ENCODE peak calls at places on chromosomes 13 and 19, in five cellular contexts. One of them, this sample, is unnamed.

GRCh38 chr19:55585658-55586339 is 5.2 kb upstream of the ZNF579 start:
- DNase-seq in activated CD8-positive, alpha-beta memory T cell treated with anti-CD3 and anti-CD28 coated beads, Interleukin-2, amount 50 U/mL, for 4 hours: peak; percentile 53
- DNase-seq in HFF-Myc: no peak
- DNase-seq in fibroblast of pulmonary artery: peak; percentile 79
- DNase-seq in stimulated activated CD4-positive, alpha-beta T cell treated with anti-CD3 and anti-CD28 coated beads, TNF-alpha, amount 100 ng/mL, for 24 hours: peak; percentile 41
- DNase-seq in this sample: no peak

GRCh38 chr19:16185925-16186234 is 670 bp downstream of the FAM32A start:
- DNase-seq in activated CD8-positive, alpha-beta memory T cell treated with anti-CD3 and anti-CD28 coated beads, Interleukin-2, amount 50 U/mL, for 4 hours: no peak
- DNase-seq in HFF-Myc: no peak
- DNase-seq in fibroblast of pulmonary artery: no peak
- DNase-seq in stimulated activated CD4-positive, alpha-beta T cell treated with anti-CD3 and anti-CD28 coated beads, TNF-alpha, amount 100 ng/mL, for 24 hours: no peak
- DNase-seq in this sample: peak; percentile 28

GRCh38 chr13:28494861-28495585 is at the start of gene FLT1:
- DNase-seq in activated CD8-positive, alpha-beta memory T cell treated with anti-CD3 and anti-CD28 coated beads, Interleukin-2, amount 50 U/mL, for 4 hours: peak; percentile 56
- DNase-seq in HFF-Myc: no peak
- DNase-seq in fibroblast of pulmonary artery: peak; percentile 46
- DNase-seq in stimulated activated CD4-positive, alpha-beta T cell treated with anti-CD3 and anti-CD28 coated beads, TNF-alpha, amount 100 ng/mL, for 24 hours: no peak
- DNase-seq in this sample: no peak

GRCh38 chr19:14517840-14518505 is at the start of gene DNAJB1:
- DNase-seq in activated CD8-positive, alpha-beta memory T cell treated with anti-CD3 and anti-CD28 coated beads, Interleukin-2, amount 50 U/mL, for 4 hours: peak; percentile 57
- DNase-seq in HFF-Myc: no peak
- DNase-seq in fibroblast of pulmonary artery: peak; percentile 74
- DNase-seq in stimulated activated CD4-positive, alpha-beta T cell treated with anti-CD3 and anti-CD28 coated beads, TNF-alpha, amount 100 ng/mL, for 24 hours: peak; percentile 44
- DNase-seq in this sample: peak; percentile 76

GRCh38 chr19:3700242-3701032 is at the start of gene PIP5K1C:
- DNase-seq in activated CD8-positive, alpha-beta memory T cell treated with anti-CD3 and anti-CD28 coated beads, Interleukin-2, amount 50 U/mL, for 4 hours: peak; percentile 95
- DNase-seq in HFF-Myc: no peak
- DNase-seq in fibroblast of pulmonary artery: peak; percentile 86
- DNase-seq in stimulated activated CD4-positive, alpha-beta T cell treated with anti-CD3 and anti-CD28 coated beads, TNF-alpha, amount 100 ng/mL, for 24 hours: peak; percentile 85
- DNase-seq in this sample: peak; percentile 79

GRCh38 chr19:41999878-42000208 is 5.8 kb upstream of the ATP1A3 start:
- DNase-seq in activated CD8-positive, alpha-beta memory T cell treated with anti-CD3 and anti-CD28 coated beads, Interleukin-2, amount 50 U/mL, for 4 hours: no peak
- DNase-seq in HFF-Myc: no peak
- DNase-seq in fibroblast of pulmonary artery: no peak
- DNase-seq in stimulated activated CD4-positive, alpha-beta T cell treated with anti-CD3 and anti-CD28 coated beads, TNF-alpha, amount 100 ng/mL, for 24 hours: no peak
- DNase-seq in this sample: no peak

GRCh38 chr19:17762505-17763229 is 11.4 kb downstream of the FCHO1 start:
- DNase-seq in activated CD8-positive, alpha-beta memory T cell treated with anti-CD3 and anti-CD28 coated beads, Interleukin-2, amount 50 U/mL, for 4 hours: no peak
- DNase-seq in HFF-Myc: no peak
- DNase-seq in fibroblast of pulmonary artery: peak; percentile 67
- DNase-seq in stimulated activated CD4-positive, alpha-beta T cell treated with anti-CD3 and anti-CD28 coated beads, TNF-alpha, amount 100 ng/mL, for 24 hours: no peak
- DNase-seq in this sample: peak; percentile 70

GRCh38 chr13:44271915-44272341 is 101.7 kb upstream of the SERP2 start:
- DNase-seq in activated CD8-positive, alpha-beta memory T cell treated with anti-CD3 and anti-CD28 coated beads, Interleukin-2, amount 50 U/mL, for 4 hours: no peak
- DNase-seq in HFF-Myc: no peak
- DNase-seq in fibroblast of pulmonary artery: no peak
- DNase-seq in stimulated activated CD4-positive, alpha-beta T cell treated with anti-CD3 and anti-CD28 coated beads, TNF-alpha, amount 100 ng/mL, for 24 hours: no peak
- DNase-seq in this sample: no peak

GRCh38 chr19:1125601-1126533 is 22.1 kb downstream of the GPX4 start:
- DNase-seq in activated CD8-positive, alpha-beta memory T cell treated with anti-CD3 and anti-CD28 coated beads, Interleukin-2, amount 50 U/mL, for 4 hours: no peak
- DNase-seq in HFF-Myc: no peak
- DNase-seq in fibroblast of pulmonary artery: no peak
- DNase-seq in stimulated activated CD4-positive, alpha-beta T cell treated with anti-CD3 and anti-CD28 coated beads, TNF-alpha, amount 100 ng/mL, for 24 hours: no peak
- DNase-seq in this sample: peak; percentile 12

GRCh38 chr13:36131931-36132297 is 732 bp upstream of the DCLK1 start:
- DNase-seq in activated CD8-positive, alpha-beta memory T cell treated with anti-CD3 and anti-CD28 coated beads, Interleukin-2, amount 50 U/mL, for 4 hours: no peak
- DNase-seq in HFF-Myc: no peak
- DNase-seq in fibroblast of pulmonary artery: peak; percentile 66
- DNase-seq in stimulated activated CD4-positive, alpha-beta T cell treated with anti-CD3 and anti-CD28 coated beads, TNF-alpha, amount 100 ng/mL, for 24 hours: no peak
- DNase-seq in this sample: no peak

GRCh38 chr13:97875218-97875617 is 78.3 kb upstream of the IPO5 start:
- DNase-seq in activated CD8-positive, alpha-beta memory T cell treated with anti-CD3 and anti-CD28 coated beads, Interleukin-2, amount 50 U/mL, for 4 hours: no peak
- DNase-seq in HFF-Myc: no peak
- DNase-seq in fibroblast of pulmonary artery: no peak
- DNase-seq in stimulated activated CD4-positive, alpha-beta T cell treated with anti-CD3 and anti-CD28 coated beads, TNF-alpha, amount 100 ng/mL, for 24 hours: no peak
- DNase-seq in this sample: no peak

GRCh38 chr19:3387645-3388589 is 21.5 kb downstream of the NFIC start:
- DNase-seq in activated CD8-positive, alpha-beta memory T cell treated with anti-CD3 and anti-CD28 coated beads, Interleukin-2, amount 50 U/mL, for 4 hours: no peak
- DNase-seq in HFF-Myc: peak; percentile 49
- DNase-seq in fibroblast of pulmonary artery: no peak
- DNase-seq in stimulated activated CD4-positive, alpha-beta T cell treated with anti-CD3 and anti-CD28 coated beads, TNF-alpha, amount 100 ng/mL, for 24 hours: no peak
- DNase-seq in this sample: no peak

GRCh38 chr13:25906211-25906661 is 145.6 kb downstream of the SHISA2 start:
- DNase-seq in activated CD8-positive, alpha-beta memory T cell treated with anti-CD3 and anti-CD28 coated beads, Interleukin-2, amount 50 U/mL, for 4 hours: no peak
- DNase-seq in HFF-Myc: no peak
- DNase-seq in fibroblast of pulmonary artery: no peak
- DNase-seq in stimulated activated CD4-positive, alpha-beta T cell treated with anti-CD3 and anti-CD28 coated beads, TNF-alpha, amount 100 ng/mL, for 24 hours: no peak
- DNase-seq in this sample: no peak

GRCh38 chr13:50386527-50387123 is 371.4 kb downstream of the KCNRG start:
- DNase-seq in activated CD8-positive, alpha-beta memory T cell treated with anti-CD3 and anti-CD28 coated beads, Interleukin-2, amount 50 U/mL, for 4 hours: no peak
- DNase-seq in HFF-Myc: no peak
- DNase-seq in fibroblast of pulmonary artery: peak; percentile 33
- DNase-seq in stimulated activated CD4-positive, alpha-beta T cell treated with anti-CD3 and anti-CD28 coated beads, TNF-alpha, amount 100 ng/mL, for 24 hours: no peak
- DNase-seq in this sample: peak; percentile 12

GRCh38 chr13:100525453-100526298 is 62.9 kb downstream of the GGACT start:
- DNase-seq in activated CD8-positive, alpha-beta memory T cell treated with anti-CD3 and anti-CD28 coated beads, Interleukin-2, amount 50 U/mL, for 4 hours: no peak
- DNase-seq in HFF-Myc: no peak
- DNase-seq in fibroblast of pulmonary artery: no peak
- DNase-seq in stimulated activated CD4-positive, alpha-beta T cell treated with anti-CD3 and anti-CD28 coated beads, TNF-alpha, amount 100 ng/mL, for 24 hours: no peak
- DNase-seq in this sample: no peak

GRCh38 chr19:13835791-13836723 is 40.8 kb downstream of the ZSWIM4 start:
- DNase-seq in activated CD8-positive, alpha-beta memory T cell treated with anti-CD3 and anti-CD28 coated beads, Interleukin-2, amount 50 U/mL, for 4 hours: no peak
- DNase-seq in HFF-Myc: no peak
- DNase-seq in fibroblast of pulmonary artery: no peak
- DNase-seq in stimulated activated CD4-positive, alpha-beta T cell treated with anti-CD3 and anti-CD28 coated beads, TNF-alpha, amount 100 ng/mL, for 24 hours: no peak
- DNase-seq in this sample: no peak

GRCh38 chr19:46513461-46514236 is 18.0 kb upstream of the PNMA8B start:
- DNase-seq in activated CD8-positive, alpha-beta memory T cell treated with anti-CD3 and anti-CD28 coated beads, Interleukin-2, amount 50 U/mL, for 4 hours: peak; percentile 81
- DNase-seq in HFF-Myc: peak; percentile 47
- DNase-seq in fibroblast of pulmonary artery: peak; percentile 77
- DNase-seq in stimulated activated CD4-positive, alpha-beta T cell treated with anti-CD3 and anti-CD28 coated beads, TNF-alpha, amount 100 ng/mL, for 24 hours: peak; percentile 74
- DNase-seq in this sample: peak; percentile 68

GRCh38 chr13:42762917-42763316 is 18.5 kb upstream of the FAM216B start:
- DNase-seq in activated CD8-positive, alpha-beta memory T cell treated with anti-CD3 and anti-CD28 coated beads, Interleukin-2, amount 50 U/mL, for 4 hours: no peak
- DNase-seq in HFF-Myc: peak; percentile 65
- DNase-seq in fibroblast of pulmonary artery: peak; percentile 97
- DNase-seq in stimulated activated CD4-positive, alpha-beta T cell treated with anti-CD3 and anti-CD28 coated beads, TNF-alpha, amount 100 ng/mL, for 24 hours: no peak
- DNase-seq in this sample: peak; percentile 44

GRCh38 chr13:25689539-25689938 is 317.8 kb downstream of the ATP8A2 start:
- DNase-seq in activated CD8-positive, alpha-beta memory T cell treated with anti-CD3 and anti-CD28 coated beads, Interleukin-2, amount 50 U/mL, for 4 hours: no peak
- DNase-seq in HFF-Myc: no peak
- DNase-seq in fibroblast of pulmonary artery: no peak
- DNase-seq in stimulated activated CD4-positive, alpha-beta T cell treated with anti-CD3 and anti-CD28 coated beads, TNF-alpha, amount 100 ng/mL, for 24 hours: no peak
- DNase-seq in this sample: no peak

GRCh38 chr19:4360081-4360569 is 16.8 kb downstream of the MPND start:
- DNase-seq in activated CD8-positive, alpha-beta memory T cell treated with anti-CD3 and anti-CD28 coated beads, Interleukin-2, amount 50 U/mL, for 4 hours: no peak
- DNase-seq in HFF-Myc: no peak
- DNase-seq in fibroblast of pulmonary artery: no peak
- DNase-seq in stimulated activated CD4-positive, alpha-beta T cell treated with anti-CD3 and anti-CD28 coated beads, TNF-alpha, amount 100 ng/mL, for 24 hours: no peak
- DNase-seq in this sample: no peak

GRCh38 chr13:21670006-21670882 is 629 bp upstream of the FGF9 start:
- DNase-seq in activated CD8-positive, alpha-beta memory T cell treated with anti-CD3 and anti-CD28 coated beads, Interleukin-2, amount 50 U/mL, for 4 hours: peak; percentile 77
- DNase-seq in HFF-Myc: no peak
- DNase-seq in fibroblast of pulmonary artery: peak; percentile 42
- DNase-seq in stimulated activated CD4-positive, alpha-beta T cell treated with anti-CD3 and anti-CD28 coated beads, TNF-alpha, amount 100 ng/mL, for 24 hours: no peak
- DNase-seq in this sample: no peak

This sample was measured in PC-3.